ENCODE peak calls at places on chromosomes 13 and 19, in seven cellular contexts. A is sigmoid colon, I is lung microvascular endothelial cell, F is psoas muscle, Q is ELR, B is hippocampal formation, R is COR-L47. M is an unnamed sample.

GRCh38 chr13:49810825-49811526 is 18.5 kb upstream of the KPNA3 start:
- DNase-seq in A (no peak), I (no peak), F (no peak), Q (peak; percentile 74), B (no peak), R (no peak), M (no peak)

GRCh38 chr19:44644391-44645016 is 794 bp downstream of the PVR start:
- DNase-seq in A (peak; percentile 68), I (peak; percentile 62), F (no peak), Q (peak; percentile 62), B (no peak), R (no peak), M (no peak)

GRCh38 chr13:41565221-41565620 is 107.9 kb downstream of the RGCC start:
- DNase-seq in A (no peak), I (peak; percentile 97), F (no peak), Q (peak; percentile 85), B (peak; percentile 50), R (no peak), M (no peak)

GRCh38 chr13:78978381-78978998 is 319.5 kb upstream of the OBI1 start:
- DNase-seq in A (no peak), I (peak; percentile 72), F (no peak), Q (peak; percentile 70), B (no peak), R (peak; percentile 71), M (no peak)

GRCh38 chr19:50486823-50487515 is 10.3 kb upstream of the GARIN5A start:
- DNase-seq in A (no peak), I (peak; percentile 42), F (peak; percentile 74), Q (peak; percentile 53), B (no peak), R (no peak), M (peak; percentile 47)

GRCh38 chr19:3649888-3650287 is 23.3 kb upstream of the CACTIN start:
- DNase-seq in A (no peak), I (no peak), F (no peak), Q (no peak), B (no peak), R (peak; percentile 55), M (no peak)

GRCh38 chr13:94362411-94362909 is 117.0 kb downstream of the DCT start:
- DNase-seq in A (peak; percentile 82), I (peak; percentile 87), F (no peak), Q (peak; percentile 90), B (peak; percentile 54), R (peak; percentile 55), M (no peak)

GRCh38 chr19:53898680-53899341 is 10.3 kb upstream of the CACNG7 start:
- DNase-seq in A (no peak), I (no peak), F (peak; percentile 43), Q (peak; percentile 25), B (no peak), R (no peak), M (no peak)

GRCh38 chr13:102922184-102922583 is 76.4 kb downstream of the ERCC5 start:
- DNase-seq in A (no peak), I (no peak), F (no peak), Q (no peak), B (no peak), R (no peak), M (no peak)

GRCh38 chr13:112954488-112955270 is 14.3 kb upstream of the MCF2L start:
- DNase-seq in A (no peak), I (no peak), F (no peak), Q (no peak), B (no peak), R (peak; percentile 57), M (no peak)

GRCh38 chr13:28754698-28755545 is 36.2 kb upstream of the SLC46A3 start:
- DNase-seq in A (no peak), I (peak; percentile 80), F (peak; percentile 60), Q (peak; percentile 54), B (no peak), R (no peak), M (peak; percentile 49)

GRCh38 chr13:53784331-53784730 is 755.7 kb downstream of the OLFM4 start:
- DNase-seq in A (no peak), I (no peak), F (no peak), Q (no peak), B (no peak), R (no peak), M (no peak)

GRCh38 chr13:110185696-110186095 is 121.3 kb downstream of the COL4A1 start:
- DNase-seq in A (peak; percentile 48), I (no peak), F (no peak), Q (no peak), B (no peak), R (no peak), M (no peak)

GRCh38 chr13:36918246-36919060 is 1.6 kb downstream of the SMAD9 start:
- DNase-seq in A (no peak), I (peak; percentile 39), F (no peak), Q (peak; percentile 43), B (peak; percentile 10), R (peak; percentile 22), M (no peak)